ENCODE peak calls at places on chromosome 6, in eight cellular contexts. J, D, B, V, A, M, U and N are unnamed samples.

GRCh38 chr6:6758915-6759654 is 170.6 kb downstream of the LY86 start:
- DNase-seq in U (peak; percentile 61), M (peak; percentile 48), V (peak; percentile 23), B (peak; percentile 64), D (peak; percentile 57), J (peak; percentile 63), A (no peak), N (no peak)

GRCh38 chr6:121657972-121658371 is 222.5 kb downstream of the GJA1 start:
- DNase-seq in U (no peak), A (no peak), V (no peak), M (no peak), B (no peak), J (no peak), D (no peak), N (no peak)

GRCh38 chr6:42598300-42598699 is 34.5 kb downstream of the UBR2 start:
- DNase-seq in A (no peak), U (no peak), B (no peak), V (no peak), D (no peak), M (no peak), J (no peak), N (no peak)

GRCh38 chr6:106070626-106071025 is 15.5 kb upstream of the PRDM1 start:
- DNase-seq in V (no peak), J (no peak), U (no peak), D (no peak), M (no peak), A (no peak), B (no peak), N (no peak)

GRCh38 chr6:20182926-20183521 is 29.2 kb downstream of the MBOAT1 start:
- DNase-seq in J (peak; percentile 41), A (peak; percentile 63), U (peak; percentile 18), M (no peak), B (no peak), V (peak; percentile 83), D (no peak), N (no peak)

GRCh38 chr6:36949636-36950035 is 4.9 kb upstream of the PI16 start:
- DNase-seq in J (peak; percentile 72), U (peak; percentile 85), D (peak; percentile 69), B (peak; percentile 41), A (no peak), M (no peak), V (peak; percentile 62), N (no peak)

GRCh38 chr6:159984268-159984786 is 15.4 kb downstream of the IGF2R start:
- DNase-seq in J (peak; percentile 97), B (peak; percentile 87), V (peak; percentile 57), M (peak; percentile 55), D (peak; percentile 94), A (no peak), U (peak; percentile 93), N (peak; percentile 29)

GRCh38 chr6:549901-550300 is 107.0 kb downstream of the HUS1B start:
- DNase-seq in U (no peak), J (no peak), A (no peak), M (no peak), V (no peak), B (no peak), D (no peak), N (no peak)

GRCh38 chr6:10662742-10663141 is 31.7 kb downstream of the C6orf52 start:
- DNase-seq in A (no peak), U (no peak), J (no peak), B (no peak), V (no peak), M (no peak), D (no peak), N (no peak)

GRCh38 chr6:10528170-10528981 is 7.2 kb downstream of the GCNT2 start:
- DNase-seq in D (no peak), A (no peak), J (peak; percentile 69), B (peak; percentile 23), M (no peak), U (peak; percentile 55), V (no peak), N (peak; percentile 84)

GRCh38 chr6:135936606-135937005 is 85.1 kb downstream of the PDE7B start:
- DNase-seq in B (peak; percentile 97), A (no peak), J (peak; percentile 97), U (peak; percentile 98), M (peak; percentile 94), V (peak; percentile 87), D (peak; percentile 99), N (peak; percentile 74)

GRCh38 chr6:37618916-37619605 is 78.6 kb downstream of the MDGA1 start:
- DNase-seq in J (peak; percentile 32), V (no peak), B (no peak), A (no peak), U (no peak), D (no peak), M (no peak), N (no peak)

GRCh38 chr6:168597471-168597875 is 156.5 kb downstream of the SMOC2 start:
- DNase-seq in J (no peak), B (no peak), M (no peak), D (no peak), V (no peak), A (no peak), U (no peak), N (no peak)

GRCh38 chr6:159720708-159721107 is 6.6 kb upstream of the WTAP start:
- DNase-seq in U (no peak), V (peak; percentile 52), A (no peak), B (peak; percentile 51), D (peak; percentile 40), J (no peak), M (peak; percentile 12), N (no peak)

GRCh38 chr6:117976030-117976651 is 69.1 kb downstream of the SLC35F1 start:
- DNase-seq in B (peak; percentile 46), U (peak; percentile 44), A (no peak), M (peak; percentile 47), V (peak; percentile 30), J (peak; percentile 41), D (peak; percentile 56), N (no peak)

GRCh38 chr6:137095651-137096238 is 51.0 kb upstream of the IL20RA start:
- DNase-seq in M (no peak), B (no peak), V (no peak), U (no peak), A (no peak), J (no peak), D (no peak), N (no peak)

GRCh38 chr6:105607624-105608392 is 204.9 kb upstream of the PREP start:
- DNase-seq in U (peak; percentile 41), D (no peak), J (peak; percentile 36), V (no peak), A (no peak), B (no peak), M (no peak), N (no peak)

GRCh38 chr6:44949595-44950201 is 378.4 kb upstream of the RUNX2 start:
- DNase-seq in V (no peak), J (no peak), U (no peak), M (no peak), A (no peak), D (no peak), B (no peak), N (no peak)

GRCh38 chr6:134938896-134939295 is 11.0 kb downstream of the ALDH8A1 start:
- DNase-seq in J (peak; percentile 11), D (no peak), U (peak; percentile 72), M (no peak), V (no peak), A (no peak), B (no peak), N (no peak)

GRCh38 chr6:23547851-23548250 is 578.2 kb upstream of the NRSN1 start:
- DNase-seq in M (no peak), J (no peak), V (no peak), B (no peak), A (no peak), D (no peak), U (no peak), N (no peak)

GRCh38 chr6:166862978-166863530 is 93.3 kb downstream of the RNASET2 start:
- DNase-seq in J (no peak), V (no peak), M (no peak), U (no peak), D (no peak), B (no peak), A (no peak), N (no peak)
- H3K4me3 ChIP-seq in J (no peak overlapping the region), V (no peak overlapping the region), M (no peak overlapping the region), U (no peak overlapping the region), D (no peak overlapping the region), B (no peak overlapping the region), A (peak overlapping the region; percentile 74), N (no peak overlapping the region)

GRCh38 chr6:28742668-28743270 is 181.0 kb downstream of the TRIM27 start:
- DNase-seq in D (peak; percentile 81), B (peak; percentile 43), V (peak; percentile 84), M (peak; percentile 29), J (peak; percentile 58), A (no peak), U (peak; percentile 72), N (peak; percentile 64)
- H3K4me3 ChIP-seq in D (peak overlapping the region; percentile 44), B (no peak overlapping the region), V (peak overlapping the region; percentile 60), M (no peak overlapping the region), J (no peak overlapping the region), A (no peak overlapping the region), U (peak overlapping the region; percentile 10), N (peak overlapping the region; percentile 47)

GRCh38 chr6:31462026-31462963 is 35.6 kb upstream of the MICB start:
- DNase-seq in M (no peak), D (peak; percentile 64), U (peak; percentile 55), V (no peak), A (no peak), B (peak; percentile 16), J (peak; percentile 11), N (no peak)
- H3K4me3 ChIP-seq in M (no peak overlapping the region), D (no peak overlapping the region), U (no peak overlapping the region), V (no peak overlapping the region), A (peak overlapping the region; percentile 70), B (no peak overlapping the region), J (no peak overlapping the region), N (no peak overlapping the region)

DNA sequence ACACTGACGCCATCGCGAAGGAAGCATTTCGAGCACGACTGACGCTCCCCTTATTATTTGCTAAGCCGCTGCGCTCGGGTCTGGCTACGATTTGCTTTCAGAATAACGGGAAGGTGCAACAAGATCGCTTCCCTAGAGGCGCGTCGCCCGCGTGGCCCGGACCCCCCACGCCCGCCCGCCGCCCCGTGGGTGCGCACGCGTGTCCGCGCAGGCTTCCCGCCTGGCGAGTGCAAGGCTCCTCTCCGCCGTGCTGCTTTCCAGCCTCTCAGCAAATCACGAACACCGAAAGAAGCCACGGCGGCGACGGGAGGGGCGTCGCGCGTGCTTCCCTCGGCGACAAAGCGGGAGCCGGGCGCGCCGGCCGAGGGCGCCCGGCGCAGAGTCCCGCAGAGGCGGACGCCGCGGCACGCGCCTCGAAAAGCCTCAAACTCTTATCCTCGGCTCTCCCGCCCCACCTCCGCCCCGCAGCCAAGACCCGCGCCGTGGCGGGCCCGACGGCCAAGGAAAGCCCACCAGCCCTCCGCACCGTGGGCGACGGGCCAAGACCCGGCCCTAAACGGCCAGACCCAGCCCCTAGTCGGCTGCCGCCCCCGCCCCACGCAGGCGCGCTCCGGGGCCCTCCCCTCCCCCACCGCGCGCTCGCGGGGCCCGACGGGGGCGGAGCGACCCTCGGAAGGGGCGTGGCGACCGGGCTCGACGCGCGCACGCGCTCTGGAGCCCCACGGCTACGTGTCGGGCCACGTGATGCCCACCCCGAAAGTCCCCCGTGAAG is 987 bp upstream of the QKI start:
- DNase-seq in A (peak; percentile 88), J (peak; percentile 87), B (peak; percentile 93), V (peak; percentile 84), M (peak; percentile 90), D (peak; percentile 89), U (peak; percentile 90), N (peak; percentile 79)
- H3K4me3 ChIP-seq in A (peak overlapping the region; percentile 91), J (peak overlapping the region; percentile 45), B (peak overlapping the region; percentile 79), V (peak overlapping the region; percentile 72), M (peak overlapping the region; percentile 73), D (peak overlapping the region; percentile 77), U (peak overlapping the region; percentile 100), N (peak overlapping the region; percentile 68)

GRCh38 chr6:14732226-14732844 is 513.5 kb upstream of the JARID2 start:
- DNase-seq in J (no peak), M (no peak), V (no peak), B (no peak), D (no peak), U (no peak), A (no peak), N (no peak)
- H3K4me3 ChIP-seq in J (no peak overlapping the region), M (no peak overlapping the region), V (no peak overlapping the region), B (no peak overlapping the region), D (no peak overlapping the region), U (no peak overlapping the region), A (no peak overlapping the region), N (no peak overlapping the region)